ENCODE peak calls at places on chromosomes 6 and 20, in eight cellular contexts. One of them, this sample, is unnamed.

GRCh38 chr20:7161690-7162089 is 394.2 kb downstream of the BMP2 start:
- DNase-seq in A549: no peak
- DNase-seq in heart right ventricle: no peak
- DNase-seq in left lung: no peak
- DNase-seq in tibial nerve: peak; percentile 32
- DNase-seq in mesendoderm: peak; percentile 44
- DNase-seq in HAP-1: no peak
- DNase-seq in PC-9: no peak
- DNase-seq in this sample: no peak

GRCh38 chr6:147222160-147222838 is 18.1 kb downstream of the STXBP5 start:
- DNase-seq in A549: no peak
- DNase-seq in heart right ventricle: no peak
- DNase-seq in left lung: no peak
- DNase-seq in tibial nerve: no peak
- DNase-seq in mesendoderm: peak; percentile 48
- DNase-seq in HAP-1: no peak
- DNase-seq in PC-9: no peak
- DNase-seq in this sample: no peak

GRCh38 chr20:63495771-63496403 is 3.0 kb downstream of the EEF1A2 start:
- DNase-seq in A549: peak; percentile 73
- DNase-seq in heart right ventricle: peak; percentile 77
- DNase-seq in left lung: peak; percentile 78
- DNase-seq in tibial nerve: peak; percentile 65
- DNase-seq in mesendoderm: peak; percentile 53
- DNase-seq in HAP-1: no peak
- DNase-seq in PC-9: no peak
- DNase-seq in this sample: peak; percentile 91

GRCh38 chr6:39982720-39983119 is 48.5 kb upstream of the MOCS1 start:
- DNase-seq in A549: no peak
- DNase-seq in heart right ventricle: no peak
- DNase-seq in left lung: no peak
- DNase-seq in tibial nerve: no peak
- DNase-seq in mesendoderm: no peak
- DNase-seq in HAP-1: no peak
- DNase-seq in PC-9: no peak
- DNase-seq in this sample: no peak

GRCh38 chr6:158850807-158851115 is 31.6 kb upstream of the EZR start:
- DNase-seq in A549: no peak
- DNase-seq in heart right ventricle: no peak
- DNase-seq in left lung: no peak
- DNase-seq in tibial nerve: no peak
- DNase-seq in mesendoderm: peak; percentile 77
- DNase-seq in HAP-1: no peak
- DNase-seq in PC-9: no peak
- DNase-seq in this sample: no peak

GRCh38 chr6:63573140-63573898 is 1.0 kb downstream of the LOC128125822 start:
- DNase-seq in A549: no peak
- DNase-seq in heart right ventricle: peak; percentile 72
- DNase-seq in left lung: peak; percentile 88
- DNase-seq in tibial nerve: peak; percentile 78
- DNase-seq in mesendoderm: peak; percentile 95
- DNase-seq in HAP-1: peak; percentile 58
- DNase-seq in PC-9: peak; percentile 95
- DNase-seq in this sample: peak; percentile 82

GRCh38 chr6:25179051-25179778 is 100.0 kb upstream of the CARMIL1 start:
- DNase-seq in A549: no peak
- DNase-seq in heart right ventricle: no peak
- DNase-seq in left lung: no peak
- DNase-seq in tibial nerve: no peak
- DNase-seq in mesendoderm: no peak
- DNase-seq in HAP-1: no peak
- DNase-seq in PC-9: no peak
- DNase-seq in this sample: no peak

GRCh38 chr6:15506066-15506465 is 156.8 kb downstream of the DTNBP1 start:
- DNase-seq in A549: no peak
- DNase-seq in heart right ventricle: no peak
- DNase-seq in left lung: no peak
- DNase-seq in tibial nerve: no peak
- DNase-seq in mesendoderm: no peak
- DNase-seq in HAP-1: no peak
- DNase-seq in PC-9: no peak
- DNase-seq in this sample: peak; percentile 35

GRCh38 chr20:31721408-31722332 is 998 bp downstream of the BCL2L1 start:
- DNase-seq in A549: no peak
- DNase-seq in heart right ventricle: peak; percentile 40
- DNase-seq in left lung: peak; percentile 37
- DNase-seq in tibial nerve: no peak
- DNase-seq in mesendoderm: no peak
- DNase-seq in HAP-1: peak; percentile 18
- DNase-seq in PC-9: no peak
- DNase-seq in this sample: no peak

GRCh38 chr20:31720486-31721407 is 1.9 kb downstream of the BCL2L1 start:
- DNase-seq in A549: no peak
- DNase-seq in heart right ventricle: no peak
- DNase-seq in left lung: no peak
- DNase-seq in tibial nerve: no peak
- DNase-seq in mesendoderm: peak; percentile 37
- DNase-seq in HAP-1: no peak
- DNase-seq in PC-9: no peak
- DNase-seq in this sample: no peak

GRCh38 chr20:31723282-31724078 is 812 bp upstream of the BCL2L1 start:
- DNase-seq in A549: peak; percentile 92
- DNase-seq in heart right ventricle: peak; percentile 99
- DNase-seq in left lung: peak; percentile 98
- DNase-seq in tibial nerve: peak; percentile 92
- DNase-seq in mesendoderm: peak; percentile 98
- DNase-seq in HAP-1: peak; percentile 89
- DNase-seq in PC-9: peak; percentile 99
- DNase-seq in this sample: peak; percentile 99

GRCh38 chr20:31719644-31720485 is 2.8 kb downstream of the BCL2L1 start:
- DNase-seq in A549: peak; percentile 72
- DNase-seq in heart right ventricle: no peak
- DNase-seq in left lung: no peak
- DNase-seq in tibial nerve: no peak
- DNase-seq in mesendoderm: peak; percentile 87
- DNase-seq in HAP-1: peak; percentile 97
- DNase-seq in PC-9: peak; percentile 82
- DNase-seq in this sample: no peak

DNA sequence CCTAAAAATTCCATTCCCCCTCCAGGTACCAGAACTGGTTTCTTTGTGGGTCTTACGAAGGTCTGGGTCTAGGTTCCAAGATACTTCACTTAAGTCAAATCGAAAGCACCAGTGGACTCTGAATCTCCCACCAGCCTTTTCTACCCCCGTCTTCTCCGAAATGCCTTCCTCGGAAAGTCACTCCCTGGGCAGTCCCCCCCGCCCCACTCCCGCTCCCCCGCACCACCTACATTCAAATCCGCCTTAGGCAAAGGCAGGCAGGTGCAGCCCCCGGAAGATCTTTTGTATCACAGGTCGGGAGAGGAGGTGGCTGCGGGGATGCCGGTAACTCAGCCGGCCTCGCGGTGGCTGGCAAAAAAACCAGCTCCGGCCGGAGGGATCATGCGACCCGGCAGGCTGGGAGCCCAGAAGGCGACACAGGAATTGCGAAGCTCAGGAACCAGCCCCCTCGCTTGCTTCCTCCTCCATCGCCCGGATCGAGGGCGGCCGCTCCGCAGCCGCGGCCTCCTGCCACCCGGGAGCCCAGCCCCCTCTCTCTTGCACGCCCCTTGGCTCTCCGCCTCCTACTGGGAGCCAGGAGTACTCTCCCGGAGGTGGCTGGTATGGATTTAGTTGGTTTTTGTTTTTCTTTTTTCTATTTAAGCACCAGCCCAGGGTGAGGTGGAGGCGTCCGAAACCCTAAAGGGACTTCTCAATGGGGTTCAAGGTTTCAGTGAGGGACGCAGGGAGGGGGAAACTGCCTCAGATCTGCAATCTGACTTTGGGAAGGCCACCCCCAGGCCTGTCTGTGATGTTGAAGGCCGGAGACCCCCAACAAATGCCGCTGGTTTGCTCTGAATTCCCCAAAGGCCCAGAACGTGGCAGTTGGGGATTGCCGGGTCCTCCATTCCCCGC is at the start of gene BCL2L1:
- DNase-seq in A549: peak; percentile 71
- DNase-seq in heart right ventricle: peak; percentile 89
- DNase-seq in left lung: peak; percentile 87
- DNase-seq in tibial nerve: peak; percentile 77
- DNase-seq in mesendoderm: peak; percentile 93
- DNase-seq in HAP-1: peak; percentile 84
- DNase-seq in PC-9: peak; percentile 86
- DNase-seq in this sample: peak; percentile 95
- H3K4me1 ChIP-seq in A549: peaks cover 19% of the 10 kb centered on the region
- H3K4me1 ChIP-seq in heart right ventricle: peaks cover 28% of the 10 kb centered on the region
- H3K4me1 ChIP-seq in left lung: peaks cover 15% of the 10 kb centered on the region
- H3K4me1 ChIP-seq in tibial nerve: peaks cover 37% of the 10 kb centered on the region
- H3K4me1 ChIP-seq in mesendoderm: peaks cover 16% of the 10 kb centered on the region
- H3K4me1 ChIP-seq in HAP-1: peaks cover 34% of the 10 kb centered on the region
- H3K4me1 ChIP-seq in PC-9: peaks cover 21% of the 10 kb centered on the region
- H3K4me1 ChIP-seq in this sample: no peaks in the 10 kb centered on the region

GRCh38 chr6:8639928-8640649 is 204.7 kb upstream of the SLC35B3 start:
- DNase-seq in A549: no peak
- DNase-seq in heart right ventricle: no peak
- DNase-seq in left lung: no peak
- DNase-seq in tibial nerve: no peak
- DNase-seq in mesendoderm: no peak
- DNase-seq in HAP-1: no peak
- DNase-seq in PC-9: no peak
- DNase-seq in this sample: no peak

GRCh38 chr6:8645212-8645611 is 209.9 kb upstream of the SLC35B3 start:
- DNase-seq in A549: no peak
- DNase-seq in heart right ventricle: no peak
- DNase-seq in left lung: no peak
- DNase-seq in tibial nerve: no peak
- DNase-seq in mesendoderm: no peak
- DNase-seq in HAP-1: no peak
- DNase-seq in PC-9: no peak
- DNase-seq in this sample: no peak

GRCh38 chr6:8644306-8644705 is 209.0 kb upstream of the SLC35B3 start:
- DNase-seq in A549: no peak
- DNase-seq in heart right ventricle: no peak
- DNase-seq in left lung: no peak
- DNase-seq in tibial nerve: no peak
- DNase-seq in mesendoderm: no peak
- DNase-seq in HAP-1: no peak
- DNase-seq in PC-9: no peak
- DNase-seq in this sample: no peak

GRCh38 chr6:8642854-8643253 is 207.5 kb upstream of the SLC35B3 start:
- DNase-seq in A549: no peak
- DNase-seq in heart right ventricle: no peak
- DNase-seq in left lung: no peak
- DNase-seq in tibial nerve: no peak
- DNase-seq in mesendoderm: no peak
- DNase-seq in HAP-1: no peak
- DNase-seq in PC-9: no peak
- DNase-seq in this sample: peak; percentile 56

GRCh38 chr6:8642131-8642530 is 206.8 kb upstream of the SLC35B3 start:
- DNase-seq in A549: no peak
- DNase-seq in heart right ventricle: no peak
- DNase-seq in left lung: no peak
- DNase-seq in tibial nerve: peak; percentile 52
- DNase-seq in mesendoderm: no peak
- DNase-seq in HAP-1: no peak
- DNase-seq in PC-9: no peak
- DNase-seq in this sample: no peak
- H3K4me1 ChIP-seq in A549: no peaks in the 10 kb centered on the region
- H3K4me1 ChIP-seq in heart right ventricle: no peaks in the 10 kb centered on the region
- H3K4me1 ChIP-seq in left lung: no peaks in the 10 kb centered on the region
- H3K4me1 ChIP-seq in tibial nerve: peaks cover 14% of the 10 kb centered on the region
- H3K4me1 ChIP-seq in mesendoderm: no peaks in the 10 kb centered on the region
- H3K4me1 ChIP-seq in HAP-1: no peaks in the 10 kb centered on the region
- H3K4me1 ChIP-seq in PC-9: no peaks in the 10 kb centered on the region
- H3K4me1 ChIP-seq in this sample: no peaks in the 10 kb centered on the region

DNA sequence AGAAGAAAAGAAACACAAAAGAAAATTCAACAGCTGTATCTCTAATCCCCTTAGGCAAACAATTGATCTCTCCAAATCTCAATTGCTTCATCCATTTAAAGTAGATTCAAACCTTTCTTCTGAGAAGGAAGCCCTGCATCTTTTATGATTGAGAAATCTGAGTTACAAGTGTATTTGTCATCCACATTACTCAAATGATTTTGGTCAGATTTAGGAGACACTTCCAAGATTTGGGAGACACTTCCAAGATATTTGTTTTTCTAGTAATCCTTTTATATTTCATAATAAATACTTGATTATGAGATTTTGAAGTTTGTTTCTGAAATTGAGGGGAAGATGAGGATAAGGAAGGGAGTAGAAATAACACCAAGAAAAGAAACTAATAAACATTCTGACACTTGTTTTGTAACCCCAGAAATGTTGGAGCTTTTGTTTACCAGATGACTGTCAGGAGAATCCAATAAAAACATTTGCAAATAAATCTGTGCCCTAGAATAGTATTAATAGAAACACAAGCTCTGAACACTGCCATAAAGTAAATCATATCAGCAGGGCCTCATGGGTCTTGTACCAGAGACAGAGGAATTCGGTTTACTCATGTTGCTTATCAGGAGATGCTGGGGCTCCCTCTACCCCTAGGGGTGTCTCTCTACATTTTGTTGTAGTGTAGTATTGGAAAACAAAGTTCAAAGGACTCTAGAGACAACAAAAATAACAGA is 314.3 kb upstream of the NT5E start:
- DNase-seq in A549: no peak
- DNase-seq in heart right ventricle: no peak
- DNase-seq in left lung: no peak
- DNase-seq in tibial nerve: no peak
- DNase-seq in mesendoderm: no peak
- DNase-seq in HAP-1: no peak
- DNase-seq in PC-9: no peak
- DNase-seq in this sample: no peak
- H3K4me1 ChIP-seq in A549: no peaks in the 10 kb centered on the region
- H3K4me1 ChIP-seq in heart right ventricle: no peaks in the 10 kb centered on the region
- H3K4me1 ChIP-seq in left lung: no peaks in the 10 kb centered on the region
- H3K4me1 ChIP-seq in tibial nerve: peaks cover 6% of the 10 kb centered on the region
- H3K4me1 ChIP-seq in mesendoderm: no peaks in the 10 kb centered on the region
- H3K4me1 ChIP-seq in HAP-1: no peaks in the 10 kb centered on the region
- H3K4me1 ChIP-seq in PC-9: no peaks in the 10 kb centered on the region
- H3K4me1 ChIP-seq in this sample: no peaks in the 10 kb centered on the region

GRCh38 chr6:139329224-139329623 is 37.4 kb upstream of the TXLNB start:
- DNase-seq in A549: no peak
- DNase-seq in heart right ventricle: no peak
- DNase-seq in left lung: no peak
- DNase-seq in tibial nerve: no peak
- DNase-seq in mesendoderm: no peak
- DNase-seq in HAP-1: no peak
- DNase-seq in PC-9: no peak
- DNase-seq in this sample: no peak

GRCh38 chr6:139325686-139326085 is 33.9 kb upstream of the TXLNB start:
- DNase-seq in A549: no peak
- DNase-seq in heart right ventricle: no peak
- DNase-seq in left lung: no peak
- DNase-seq in tibial nerve: no peak
- DNase-seq in mesendoderm: no peak
- DNase-seq in HAP-1: no peak
- DNase-seq in PC-9: no peak
- DNase-seq in this sample: no peak

GRCh38 chr6:139323511-139324445 is 32.0 kb upstream of the TXLNB start:
- DNase-seq in A549: no peak
- DNase-seq in heart right ventricle: peak; percentile 38
- DNase-seq in left lung: peak; percentile 81
- DNase-seq in tibial nerve: peak; percentile 76
- DNase-seq in mesendoderm: peak; percentile 91
- DNase-seq in HAP-1: peak; percentile 43
- DNase-seq in PC-9: peak; percentile 9
- DNase-seq in this sample: peak; percentile 88

GRCh38 chr6:139327038-139327437 is 35.2 kb upstream of the TXLNB start:
- DNase-seq in A549: no peak
- DNase-seq in heart right ventricle: no peak
- DNase-seq in left lung: no peak
- DNase-seq in tibial nerve: no peak
- DNase-seq in mesendoderm: no peak
- DNase-seq in HAP-1: no peak
- DNase-seq in PC-9: no peak
- DNase-seq in this sample: no peak

GRCh38 chr6:139325003-139325600 is 33.3 kb upstream of the TXLNB start:
- DNase-seq in A549: no peak
- DNase-seq in heart right ventricle: no peak
- DNase-seq in left lung: no peak
- DNase-seq in tibial nerve: no peak
- DNase-seq in mesendoderm: no peak
- DNase-seq in HAP-1: no peak
- DNase-seq in PC-9: no peak
- DNase-seq in this sample: no peak
- H3K4me1 ChIP-seq in A549: peaks cover 2% of the 10 kb centered on the region
- H3K4me1 ChIP-seq in heart right ventricle: peaks cover 3% of the 10 kb centered on the region
- H3K4me1 ChIP-seq in left lung: peaks cover 10% of the 10 kb centered on the region
- H3K4me1 ChIP-seq in tibial nerve: peaks cover 10% of the 10 kb centered on the region
- H3K4me1 ChIP-seq in mesendoderm: peaks cover 1% of the 10 kb centered on the region
- H3K4me1 ChIP-seq in HAP-1: peaks cover 7% of the 10 kb centered on the region
- H3K4me1 ChIP-seq in PC-9: peaks cover 5% of the 10 kb centered on the region
- H3K4me1 ChIP-seq in this sample: no peaks in the 10 kb centered on the region